ENCODE peak calls at places on chromosomes 16 and 17, in six cellular contexts. O is CD8-positive, alpha-beta memory T cell; W is A549; M is H1; D is right atrium auricular region; X is CD8-positive, alpha-beta T cell. T is an unnamed sample.

GRCh38 chr16:14024300-14024699 is 46.8 kb upstream of the MRTFB start:
- DNase-seq in M (no peak), D (no peak), W (no peak), O (no peak), X (no peak), T (no peak)

GRCh38 chr16:50093607-50094570 is 28.1 kb downstream of the HEATR3 start:
- DNase-seq in O (no peak), X (no peak), W (no peak), M (no peak), D (peak; percentile 78), T (no peak)

GRCh38 chr17:47320879-47321502 is 2.8 kb upstream of the EFCAB13 start:
- DNase-seq in O (no peak), M (no peak), X (no peak), W (no peak), D (no peak), T (no peak)

GRCh38 chr17:33115351-33115750 is 123.7 kb downstream of the SPACA3 start:
- DNase-seq in O (no peak), M (no peak), W (no peak), D (no peak), X (no peak), T (no peak)

GRCh38 chr17:7476951-7477350 is 2.5 kb downstream of the ZBTB4 start:
- DNase-seq in D (no peak), W (no peak), X (no peak), M (no peak), O (no peak), T (no peak)

GRCh38 chr17:2050871-2051387 is 4.0 kb upstream of the HIC1 start:
- DNase-seq in W (no peak), M (no peak), D (no peak), X (no peak), O (no peak), T (no peak)

GRCh38 chr17:41553176-41553575 is 18.7 kb downstream of the KRT9 start:
- DNase-seq in M (no peak), D (no peak), W (no peak), X (no peak), O (no peak), T (no peak)

GRCh38 chr17:27206447-27206846 is 87.5 kb upstream of the WSB1 start:
- DNase-seq in M (no peak), X (no peak), W (no peak), D (no peak), O (no peak), T (no peak)

GRCh38 chr17:21463779-21464407 is 87.7 kb downstream of the KCNJ12 start:
- DNase-seq in O (no peak), D (peak; percentile 58), X (no peak), M (no peak), W (no peak), T (no peak)

GRCh38 chr17:45578516-45579455 is 88.3 kb upstream of the PLEKHM1 start:
- DNase-seq in X (no peak), O (no peak), W (no peak), D (no peak), M (no peak), T (no peak)

GRCh38 chr16:59573528-59574271 is 839.6 kb upstream of the GOT2 start:
- DNase-seq in O (no peak), M (no peak), X (no peak), W (peak; percentile 35), D (no peak), T (no peak)

GRCh38 chr16:55437627-55438026 is 41.4 kb upstream of the MMP2 start:
- DNase-seq in D (no peak), W (no peak), O (no peak), X (no peak), M (no peak), T (no peak)

GRCh38 chr17:81543756-81544155 is 8.4 kb downstream of the FAAP100 start:
- DNase-seq in M (no peak), O (no peak), X (no peak), D (no peak), W (no peak), T (no peak)

GRCh38 chr17:51044964-51045363 is 75.7 kb downstream of the SPAG9 start:
- DNase-seq in W (no peak), D (no peak), X (no peak), M (no peak), O (no peak), T (no peak)

GRCh38 chr17:77498875-77499698 is 358.3 kb downstream of the SEC14L1 start:
- DNase-seq in O (peak; percentile 43), M (no peak), W (no peak), D (no peak), X (no peak), T (no peak)

GRCh38 chr17:78725448-78726021 is 56.5 kb downstream of the CYTH1 start:
- DNase-seq in O (no peak), W (no peak), D (no peak), X (no peak), M (no peak), T (no peak)

GRCh38 chr17:80829166-80829813 is 162.4 kb upstream of the CHMP6 start:
- DNase-seq in X (no peak), W (no peak), D (no peak), M (no peak), O (no peak), T (no peak)

GRCh38 chr16:24062270-24062817 is 193.8 kb upstream of the CACNG3 start:
- DNase-seq in D (peak; percentile 36), O (no peak), X (no peak), M (no peak), W (no peak), T (no peak)

GRCh38 chr17:4161560-4162221 is 18.7 kb downstream of the CYB5D2 start:
- DNase-seq in X (no peak), W (no peak), M (no peak), D (no peak), O (no peak), T (no peak)

GRCh38 chr17:81641825-81642489 is 5.0 kb downstream of the TSPAN10 start:
- DNase-seq in W (peak; percentile 86), D (no peak), O (no peak), X (no peak), M (no peak), T (no peak)

GRCh38 chr16:11386791-11387546 is 41.7 kb downstream of the RMI2 start:
- DNase-seq in W (peak; percentile 60), X (no peak), O (no peak), D (no peak), M (peak; percentile 41), T (no peak)

GRCh38 chr17:45371414-45372324 is 54.8 kb upstream of the MAP3K14 start:
- DNase-seq in D (peak; percentile 90), X (peak; percentile 18), W (peak; percentile 98), M (peak; percentile 84), O (no peak), T (no peak)

GRCh38 chr16:56708821-56709685 is 20.9 kb upstream of the NUP93 start:
- DNase-seq in M (no peak), O (peak; percentile 54), X (peak; percentile 33), D (no peak), W (no peak), T (no peak)

GRCh38 chr17:77189148-77189547 is 48.4 kb downstream of the SEC14L1 start:
- DNase-seq in W (no peak), D (no peak), X (no peak), O (no peak), M (no peak), T (no peak)

GRCh38 chr17:79570653-79571052 is 40.2 kb downstream of the RBFOX3 start:
- DNase-seq in O (no peak), M (no peak), D (no peak), X (no peak), W (no peak), T (no peak)

GRCh38 chr16:65106792-65107191 is 15.1 kb downstream of the CDH11 start:
- DNase-seq in W (no peak), X (no peak), O (no peak), M (no peak), D (no peak), T (no peak)

GRCh38 chr17:27494192-27495091 is 38.2 kb downstream of the KSR1 start:
- DNase-seq in M (no peak), W (peak; percentile 71), X (no peak), D (peak; percentile 92), O (no peak), T (no peak)

GRCh38 chr17:29179232-29180036 is 764 bp downstream of the MYO18A start:
- DNase-seq in O (no peak), W (peak; percentile 79), X (no peak), M (peak; percentile 70), D (no peak), T (no peak)

GRCh38 chr17:57782642-57783337 is 37.7 kb upstream of the CCDC182 start:
- DNase-seq in X (no peak), D (no peak), O (no peak), M (no peak), W (no peak), T (no peak)

GRCh38 chr17:35087731-35088646 is 24.5 kb upstream of the RFFL start:
- DNase-seq in D (peak; percentile 74), X (peak; percentile 32), O (peak; percentile 56), W (no peak), M (no peak), T (no peak)

GRCh38 chr16:21666772-21667171 is 3.0 kb downstream of the OTOA start:
- DNase-seq in X (no peak), D (no peak), M (no peak), O (no peak), W (no peak), T (no peak)

GRCh38 chr16:81469710-81470481 is 25.3 kb downstream of the CMIP start:
- DNase-seq in D (no peak), M (no peak), X (peak; percentile 47), O (peak; percentile 62), W (no peak), T (no peak)

GRCh38 chr17:977163-977562 is 2.4 kb downstream of the NXN start:
- DNase-seq in M (no peak), O (no peak), W (no peak), X (no peak), D (no peak), T (no peak)
- H3K4me3 ChIP-seq in M (no peak overlapping the region), O (no peak overlapping the region), W (no peak overlapping the region), X (no peak overlapping the region), D (no peak overlapping the region), T (peak overlapping the region; percentile 94)

GRCh38 chr16:831571-832443 is 31.3 kb upstream of the GNG13 start:
- DNase-seq in D (no peak), X (no peak), M (no peak), O (no peak), W (no peak), T (no peak)
- H3K9me3 ChIP-seq in D (peaks cover 3% of the 10 kb centered on the region), X (no peaks in the 10 kb centered on the region), M (peaks cover 64% of the 10 kb centered on the region), O (peaks cover 6% of the 10 kb centered on the region), W (peaks cover 15% of the 10 kb centered on the region), T (no peaks in the 10 kb centered on the region)

DNA sequence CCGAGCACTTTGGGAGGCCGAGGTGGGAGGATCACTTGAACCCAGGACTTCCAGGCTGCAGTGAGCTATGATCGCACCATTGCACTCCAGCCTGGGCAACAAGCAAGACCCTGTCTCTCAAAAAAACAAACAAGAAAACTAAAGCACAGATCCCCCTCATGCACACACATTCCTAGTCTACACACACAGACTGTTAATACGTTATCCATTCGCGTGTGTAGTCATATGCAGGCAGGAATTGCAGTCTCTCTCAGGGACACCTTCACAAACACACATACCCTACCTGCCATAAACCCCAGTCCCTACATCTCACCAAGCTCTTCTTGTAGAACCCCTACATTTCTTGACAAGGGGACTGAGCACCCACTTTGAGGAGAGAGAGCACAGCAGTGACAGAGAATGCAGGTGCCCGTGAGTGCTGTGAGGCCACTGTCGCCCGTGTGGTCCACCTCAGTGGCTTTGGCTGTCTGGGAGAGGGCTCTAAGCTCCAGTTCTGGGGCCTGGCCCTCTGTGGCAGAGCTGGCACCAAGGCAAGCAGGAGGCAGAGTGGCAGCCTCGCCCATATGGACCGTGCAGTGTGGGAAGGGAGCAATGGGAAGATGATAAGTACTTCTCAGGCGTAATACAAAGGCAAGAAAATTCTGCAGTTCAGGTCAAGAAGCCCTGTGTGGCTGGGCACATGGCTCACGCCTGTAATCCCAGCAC is 59.0 kb upstream of the RPH3AL start:
- DNase-seq in W (no peak), X (no peak), O (no peak), M (no peak), D (no peak), T (no peak)
- H3K4me3 ChIP-seq in W (no peak overlapping the region), X (peak overlapping the region; percentile 72), O (peak overlapping the region; percentile 48), M (no peak overlapping the region), D (peak overlapping the region; percentile 98), T (no peak overlapping the region)

GRCh38 chr16:35523991-35524390 is 2064.6 kb downstream of the TP53TG3F start:
- DNase-seq in W (no peak), M (no peak), O (no peak), X (no peak), D (no peak), T (no peak)
- H3K9me3 ChIP-seq in W (no peaks in the 10 kb centered on the region), M (peaks cover 81% of the 10 kb centered on the region), O (no peaks in the 10 kb centered on the region), X (no peaks in the 10 kb centered on the region), D (no peaks in the 10 kb centered on the region), T (no peaks in the 10 kb centered on the region)

T was measured in SK-N-MC.